ENCODE peak calls at places on chromosomes 5 and 9, in six cellular contexts. E is lower lobe of right lung, Y is WERI-Rb-1, V is uterus, J is heart left ventricle, A is epithelial cell of esophagus. M is an unnamed sample.

GRCh38 chr5:62256161-62257017 is 49.6 kb upstream of the KIF2A start:
- DNase-seq in E (no peak), A (no peak), J (no peak), V (no peak), Y (peak; percentile 48), M (peak; percentile 53)

GRCh38 chr9:125472926-125473701 is 211.5 kb downstream of the GAPVD1 start:
- DNase-seq in Y (peak; percentile 32), E (no peak), V (peak; percentile 58), J (peak; percentile 41), A (no peak), M (peak; percentile 73)

GRCh38 chr9:72888032-72888431 is 64.8 kb downstream of the ALDH1A1 start:
- DNase-seq in A (peak; percentile 37), E (no peak), Y (no peak), V (no peak), J (no peak), M (no peak)

GRCh38 chr9:87039809-87040392 is 92.6 kb upstream of the GAS1 start:
- DNase-seq in J (no peak), Y (no peak), V (no peak), E (no peak), A (peak; percentile 63), M (no peak)

GRCh38 chr5:115507682-115508081 is 36.9 kb downstream of the FEM1C start:
- DNase-seq in A (no peak), J (no peak), E (no peak), V (no peak), Y (no peak), M (peak; percentile 38)

GRCh38 chr5:168578506-168579205 is 512 bp downstream of the PANK3 start:
- DNase-seq in J (no peak), A (peak; percentile 32), E (no peak), Y (peak; percentile 67), V (no peak), M (peak; percentile 64)

GRCh38 chr5:74338101-74338388 is 302.5 kb downstream of the ENC1 start:
- DNase-seq in Y (no peak), V (no peak), J (no peak), E (no peak), A (no peak), M (no peak)

GRCh38 chr9:6218099-6218502 is 2.5 kb downstream of the IL33 start:
- DNase-seq in A (peak; percentile 81), J (peak; percentile 21), V (peak; percentile 33), Y (no peak), E (no peak), M (peak; percentile 74)

GRCh38 chr9:72129271-72130156 is 19.7 kb upstream of the GDA start:
- DNase-seq in A (no peak), E (no peak), J (no peak), V (no peak), Y (no peak), M (no peak)

GRCh38 chr9:97790542-97790941 is 62.5 kb upstream of the FOXE1 start:
- DNase-seq in V (no peak), Y (no peak), J (no peak), A (no peak), E (no peak), M (no peak)

GRCh38 chr5:120678279-120678678 is 214.2 kb downstream of the PRR16 start:
- DNase-seq in V (no peak), A (no peak), Y (no peak), E (no peak), J (no peak), M (peak; percentile 82)

GRCh38 chr9:26296910-26297309 is 595.7 kb downstream of the CAAP1 start:
- DNase-seq in Y (no peak), A (no peak), E (no peak), J (no peak), V (no peak), M (peak; percentile 36)

GRCh38 chr9:88682431-88682831 is 147.5 kb downstream of the NXNL2 start:
- DNase-seq in E (no peak), J (no peak), V (peak; percentile 62), A (no peak), Y (no peak), M (no peak)

GRCh38 chr5:146188358-146188757 is 5.9 kb upstream of the LARS1 start:
- DNase-seq in A (peak; percentile 86), E (no peak), J (no peak), V (no peak), Y (no peak), M (no peak)

GRCh38 chr5:4804619-4805211 is 335.4 kb upstream of the ADAMTS16 start:
- DNase-seq in Y (peak; percentile 20), A (no peak), J (no peak), V (no peak), E (no peak), M (no peak)

GRCh38 chr9:129487658-129488483 is 133.0 kb downstream of the C9orf50 start:
- DNase-seq in A (peak; percentile 66), V (peak; percentile 80), Y (peak; percentile 47), E (peak; percentile 71), J (peak; percentile 64), M (peak; percentile 82)

GRCh38 chr9:129399301-129399990 is 221.4 kb upstream of the IER5L start:
- DNase-seq in Y (no peak), E (peak; percentile 28), A (no peak), V (peak; percentile 14), J (no peak), M (peak; percentile 29)

GRCh38 chr9:28999806-29000205 is 1426.5 kb upstream of the C9orf72 start:
- DNase-seq in A (peak; percentile 55), J (no peak), V (no peak), Y (no peak), E (no peak), M (peak; percentile 26)

GRCh38 chr5:179774442-179774841 is 19.3 kb upstream of the LTC4S start:
- DNase-seq in V (no peak), E (no peak), Y (no peak), J (no peak), A (no peak), M (no peak)

GRCh38 chr9:136289651-136290507 is 14.0 kb downstream of the CCDC187 start:
- DNase-seq in J (no peak), A (no peak), Y (no peak), E (no peak), V (no peak), M (no peak)
- TF ChIP-seq CTCF in J (no peak), A (no peak), Y (peak; percentile 18), E (no peak), V (no peak), M (no peak)

GRCh38 chr5:161850491-161850890 is 2.6 kb downstream of the GABRA1 start:
- DNase-seq in E (no peak), J (no peak), Y (no peak), V (no peak), A (no peak), M (no peak)

GRCh38 chr5:161847896-161848510 is at the start of gene GABRA1:
- DNase-seq in A (peak; percentile 0), E (no peak), V (no peak), Y (peak; percentile 10), J (no peak), M (no peak)

GRCh38 chr5:161847447-161847846 is 473 bp upstream of the GABRA1 start:
- DNase-seq in E (no peak), V (no peak), A (no peak), J (no peak), Y (no peak), M (no peak)

GRCh38 chr5:161851691-161852299 is 3.9 kb downstream of the GABRA1 start:
- DNase-seq in A (peak; percentile 6), J (no peak), V (no peak), Y (no peak), E (no peak), M (peak; percentile 5)

DNA sequence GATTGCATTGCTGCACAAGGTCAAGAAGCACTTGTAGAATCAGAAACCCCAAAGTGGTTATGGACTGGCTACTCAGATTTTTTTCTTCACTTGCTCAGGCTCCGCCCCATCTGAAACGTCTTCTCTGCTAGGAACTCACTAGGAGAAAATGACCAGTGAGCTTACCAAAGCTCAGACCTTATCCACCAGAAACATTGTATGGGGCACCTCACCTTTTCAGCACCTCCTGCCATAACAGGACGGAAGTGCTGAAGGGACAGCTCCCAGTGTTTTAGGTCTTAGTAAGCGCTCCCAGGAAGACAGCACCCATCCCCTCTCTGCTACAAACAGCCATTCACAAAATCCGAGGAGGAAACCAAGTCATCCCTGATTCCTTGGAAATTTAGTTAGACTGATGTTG is 1.2 kb upstream of the GABRA1 start:
- DNase-seq in Y (no peak), V (no peak), A (peak; percentile 57), J (no peak), E (no peak), M (no peak)
- H3K4me3 ChIP-seq in Y (no peak overlapping the region), V (no peak overlapping the region), A (no peak overlapping the region), J (no peak overlapping the region), E (no peak overlapping the region), M (no peak overlapping the region)

DNA sequence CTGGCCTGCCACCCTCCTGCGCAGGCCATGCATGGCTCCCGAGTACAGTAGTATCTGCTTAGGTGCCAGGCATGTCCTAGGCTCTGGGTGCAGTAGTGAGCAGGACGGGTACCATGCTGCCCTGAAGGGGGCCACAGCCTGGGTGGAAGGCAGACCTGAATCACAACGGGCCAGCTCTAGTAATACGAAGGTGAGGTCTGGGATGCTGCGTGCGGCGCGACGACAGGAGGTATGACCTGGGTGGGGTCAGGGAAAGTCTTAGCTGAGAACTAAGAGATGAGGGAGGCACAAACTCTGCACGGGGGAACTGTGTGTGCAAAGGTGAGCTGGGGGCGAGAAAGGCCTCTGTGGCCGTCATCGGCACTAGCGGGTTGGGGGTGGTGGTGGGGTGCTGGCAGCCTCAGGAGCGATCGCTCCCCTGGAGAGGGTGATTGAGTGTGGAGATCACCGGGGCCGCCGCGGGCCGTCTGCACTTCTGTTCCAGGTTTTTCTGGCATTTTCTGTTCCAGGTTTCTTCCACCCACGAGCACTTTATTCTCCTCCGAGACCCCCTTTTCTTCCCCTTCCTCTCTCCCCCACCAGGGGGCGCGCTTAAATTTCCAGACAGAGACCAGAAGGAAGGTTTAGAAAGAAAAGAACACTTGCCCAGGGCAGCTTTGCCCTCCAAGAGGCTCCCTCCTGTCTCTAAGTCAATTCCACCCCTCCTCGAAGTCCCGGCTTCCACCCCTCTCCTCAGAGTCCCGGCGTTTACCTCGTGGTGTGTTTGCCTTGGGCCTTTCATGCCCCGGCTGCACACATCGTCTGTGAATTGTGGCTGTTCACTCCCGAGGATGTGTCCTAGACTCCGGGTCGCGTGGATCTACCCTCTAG is 15.1 kb downstream of the PDLIM4 start:
- DNase-seq in J (no peak), Y (peak; percentile 83), E (peak; percentile 67), V (peak; percentile 60), A (peak; percentile 35), M (peak; percentile 60)
- TF ChIP-seq CTCF in J (peak; percentile 93), Y (peak; percentile 55), E (peak; percentile 81), V (peak; percentile 83), A (peak; percentile 88), M (peak; percentile 84)

GRCh38 chr5:83721878-83722779 is 1.5 kb upstream of the HAPLN1 start:
- DNase-seq in J (peak; percentile 48), V (no peak), A (peak; percentile 50), Y (peak; percentile 93), E (peak; percentile 59), M (peak; percentile 79)
- H3K4me3 ChIP-seq in J (peak overlapping the region; percentile 38), V (peak overlapping the region; percentile 17), A (peak overlapping the region; percentile 35), Y (peak overlapping the region; percentile 72), E (peak overlapping the region; percentile 55), M (peak overlapping the region; percentile 69)

GRCh38 chr9:9790216-9790872 is 822.5 kb downstream of the PTPRD start:
- DNase-seq in Y (peak; percentile 48), V (no peak), J (no peak), E (no peak), A (peak; percentile 39), M (peak; percentile 16)

GRCh38 chr9:9792144-9792857 is 820.5 kb downstream of the PTPRD start:
- DNase-seq in J (no peak), E (no peak), V (no peak), A (no peak), Y (no peak), M (no peak)

GRCh38 chr9:9791621-9792020 is 821.2 kb downstream of the PTPRD start:
- DNase-seq in Y (no peak), J (no peak), A (peak; percentile 12), E (no peak), V (no peak), M (peak; percentile 26)
- TF ChIP-seq CTCF in Y (no peak), J (no peak), A (peak; percentile 17), E (no peak), V (no peak), M (no peak)

GRCh38 chr5:133164759-133165158 is 112.9 kb downstream of the HSPA4 start:
- DNase-seq in J (no peak), E (no peak), A (no peak), Y (no peak), V (no peak), M (no peak)
- H3K4me3 ChIP-seq in J (no peak overlapping the region), E (no peak overlapping the region), A (no peak overlapping the region), Y (no peak overlapping the region), V (no peak overlapping the region), M (no peak overlapping the region)

M was measured in choroid plexus epithelial cell.